ENCODE peak calls at places on chromosomes 16 and 17, in five cellular contexts. N, Y, V, S and T are unnamed samples.
A peak's percentile ranks its signal among the peaks of the same experiment; 100 is the strongest.

GRCh38 chr17:19579192-19579668 is 45.6 kb downstream of the SLC47A1 start:
- DNase-seq in N (no peak), Y (no peak), V (no peak), S (no peak), T (no peak)

GRCh38 chr17:39194089-39194984 is 3.1 kb downstream of the CACNB1 start:
- DNase-seq in N (no peak), Y (peak; percentile 50), V (no peak), S (no peak), T (peak; percentile 95)

GRCh38 chr17:1762233-1762905 is 509 bp downstream of the SERPINF1 start:
- DNase-seq in N (no peak), Y (no peak), V (no peak), S (no peak), T (no peak)

GRCh38 chr16:85220125-85220839 is 108.0 kb upstream of the CIBAR2 start:
- DNase-seq in N (peak; percentile 98), Y (peak; percentile 63), V (peak; percentile 57), S (no peak), T (peak; percentile 82)

GRCh38 chr17:31596382-31597323 is 205.2 kb downstream of the RAB11FIP4 start:
- DNase-seq in N (no peak), Y (peak; percentile 62), V (no peak), S (no peak), T (peak; percentile 99)

GRCh38 chr16:27480761-27481160 is 69.0 kb downstream of the GTF3C1 start:
- DNase-seq in N (no peak), Y (no peak), V (no peak), S (no peak), T (no peak)

GRCh38 chr17:27644586-27644985 is 13.6 kb downstream of the LGALS9 start:
- DNase-seq in N (no peak), Y (no peak), V (no peak), S (no peak), T (no peak)

GRCh38 chr16:50308237-50308965 is 42.0 kb downstream of the ADCY7 start:
- DNase-seq in N (no peak), Y (no peak), V (no peak), S (no peak), T (no peak)

GRCh38 chr17:68684860-68685493 is 83.8 kb upstream of the FAM20A start:
- DNase-seq in N (no peak), Y (no peak), V (no peak), S (no peak), T (no peak)

GRCh38 chr17:45895304-45895968 is 1.1 kb downstream of the MAPT start:
- DNase-seq in N (peak; percentile 87), Y (no peak), V (peak; percentile 97), S (no peak), T (no peak)

GRCh38 chr16:72285728-72286127 is 113.8 kb upstream of the PMFBP1 start:
- DNase-seq in N (no peak), Y (no peak), V (no peak), S (no peak), T (no peak)